ENCODE peak calls at places on chromosome 4, in ten cellular contexts. T is psoas muscle, P is GM10248, E is IMR-90, B is colonic mucosa, N is keratinocyte, S is bronchial epithelial cell, Y is heart right ventricle, J is HFFc6, X is choroid plexus epithelial cell. R is an unnamed sample.

GRCh38 chr4:122978109-122978508 is 55.7 kb upstream of the NUDT6 start:
- DNase-seq in Y (no peak), X (no peak), B (no peak), P (no peak), S (no peak), N (no peak), J (no peak), E (no peak), T (no peak), R (no peak)

GRCh38 chr4:85107553-85107952 is 141.1 kb upstream of the WDFY3 start:
- DNase-seq in T (no peak), J (no peak), S (peak), X (no peak), Y (no peak), B (no peak), N (no peak), P (no peak), E (no peak), R (no peak)

GRCh38 chr4:242121-242848 is 63.0 kb downstream of the ZNF732 start:
- DNase-seq in Y (peak), X (peak), J (peak), T (peak), B (peak), N (no peak), P (peak), S (peak), E (peak), R (no peak)

GRCh38 chr4:85210353-85210752 is 243.9 kb upstream of the WDFY3 start:
- DNase-seq in P (no peak), X (no peak), J (peak), E (no peak), N (peak), B (no peak), T (no peak), S (peak), Y (no peak), R (no peak)

GRCh38 chr4:15944895-15945294 is 6.4 kb upstream of the FGFBP1 start:
- DNase-seq in T (no peak), S (no peak), B (no peak), N (no peak), P (no peak), J (no peak), E (no peak), X (no peak), Y (no peak), R (no peak)

GRCh38 chr4:33381806-33382205 is 2661.6 kb downstream of the PCDH7 start:
- DNase-seq in J (no peak), E (no peak), S (peak), N (no peak), T (no peak), B (no peak), P (no peak), Y (no peak), X (no peak), R (no peak)

GRCh38 chr4:7347981-7348380 is 86.7 kb downstream of the PSAPL1 start:
- DNase-seq in P (no peak), E (peak), X (peak), N (no peak), J (peak), Y (no peak), S (no peak), T (no peak), B (no peak), R (no peak)

GRCh38 chr4:123995939-123996338 is 599.3 kb downstream of the SPRY1 start:
- DNase-seq in N (no peak), P (no peak), Y (no peak), X (peak), S (peak), B (no peak), E (peak), J (peak), T (no peak), R (no peak)

GRCh38 chr4:98006060-98006459 is 137.2 kb downstream of the STPG2 start:
- DNase-seq in N (no peak), E (no peak), B (no peak), X (no peak), P (no peak), T (no peak), J (no peak), Y (no peak), S (peak), R (no peak)

GRCh38 chr4:185672151-185672550 is 136.8 kb upstream of the PDLIM3 start:
- DNase-seq in Y (no peak), N (no peak), P (no peak), E (no peak), J (no peak), T (no peak), X (no peak), S (no peak), B (no peak), R (no peak)

GRCh38 chr4:85398276-85398675 is 76.7 kb upstream of the ARHGAP24 start:
- DNase-seq in J (peak), B (no peak), T (no peak), E (no peak), S (no peak), N (no peak), P (no peak), X (peak), Y (peak), R (no peak)

GRCh38 chr4:110296892-110297291 is 98.5 kb upstream of the ELOVL6 start:
- DNase-seq in N (no peak), S (peak), B (no peak), J (no peak), E (no peak), Y (no peak), T (no peak), P (peak), X (no peak), R (no peak)

GRCh38 chr4:66926687-66927086 is 618.6 kb downstream of the CENPC start:
- DNase-seq in J (no peak), P (no peak), B (no peak), N (no peak), T (no peak), X (no peak), E (no peak), S (no peak), Y (no peak), R (no peak)

GRCh38 chr4:48490012-48490679 is at the start of gene ZAR1:
- DNase-seq in T (peak), P (no peak), J (no peak), S (no peak), Y (no peak), E (no peak), B (no peak), X (no peak), N (no peak), R (no peak)

GRCh38 chr4:146647615-146648383 is 9.1 kb downstream of the POU4F2 start:
- DNase-seq in N (no peak), S (no peak), Y (no peak), E (no peak), J (no peak), B (no peak), X (no peak), T (no peak), P (no peak), R (no peak)

GRCh38 chr4:54879576-54879975 is 221.8 kb downstream of the KIT start:
- DNase-seq in E (peak), S (no peak), Y (no peak), B (no peak), P (no peak), N (no peak), T (no peak), X (peak), J (peak), R (no peak)

GRCh38 chr4:17544205-17544604 is 29.2 kb downstream of the CLRN2 start:
- DNase-seq in J (peak), P (no peak), N (no peak), X (no peak), Y (no peak), T (no peak), B (no peak), E (no peak), S (peak), R (no peak)

GRCh38 chr4:90660672-90661071 is 533.5 kb downstream of the CCSER1 start:
- DNase-seq in S (no peak), B (no peak), X (no peak), N (no peak), E (no peak), T (no peak), P (no peak), J (no peak), Y (no peak), R (no peak)

GRCh38 chr4:165974647-165975335 is 101.8 kb downstream of the TLL1 start:
- DNase-seq in X (no peak), S (peak), T (no peak), E (no peak), Y (no peak), N (no peak), J (no peak), B (no peak), P (no peak), R (no peak)

GRCh38 chr4:6355052-6355451 is 85.4 kb downstream of the WFS1 start:
- DNase-seq in Y (no peak), X (no peak), N (no peak), B (no peak), S (no peak), J (no peak), T (no peak), E (no peak), P (no peak), R (no peak)

GRCh38 chr4:54276633-54277426 is 47.7 kb downstream of the PDGFRA start:
- DNase-seq in Y (no peak), S (peak), B (no peak), P (no peak), N (no peak), T (no peak), J (no peak), E (no peak), X (no peak), R (no peak)

GRCh38 chr4:139651282-139652194 is 14.1 kb upstream of the MGST2 start:
- DNase-seq in P (peak), S (peak), Y (peak), B (peak), N (no peak), E (peak), T (peak), J (peak), X (peak), R (peak)

GRCh38 chr4:169205146-169205806 is 65.5 kb downstream of the SH3RF1 start:
- DNase-seq in Y (no peak), J (no peak), B (no peak), S (no peak), T (no peak), N (no peak), X (no peak), E (no peak), P (no peak), R (no peak)

GRCh38 chr4:42296196-42296595 is 101.1 kb upstream of the SHISA3 start:
- DNase-seq in B (no peak), P (no peak), X (no peak), S (no peak), N (no peak), Y (no peak), E (no peak), T (no peak), J (no peak), R (no peak)

GRCh38 chr4:41957634-41958033 is 22.4 kb downstream of the TMEM33 start:
- DNase-seq in B (no peak), S (peak), T (no peak), X (peak), J (no peak), P (peak), Y (no peak), N (no peak), E (peak), R (no peak)

GRCh38 chr4:111943796-111944203 is 201.5 kb upstream of the FAM241A start:
- DNase-seq in X (peak), J (peak), Y (no peak), N (no peak), T (no peak), B (peak), P (peak), S (peak), E (no peak), R (no peak)
- TF ChIP-seq CTCF in X (peak), J (peak), Y (peak), N (peak), T (no peak), B (peak), P (peak), S (peak), E (peak), R (peak)

DNA sequence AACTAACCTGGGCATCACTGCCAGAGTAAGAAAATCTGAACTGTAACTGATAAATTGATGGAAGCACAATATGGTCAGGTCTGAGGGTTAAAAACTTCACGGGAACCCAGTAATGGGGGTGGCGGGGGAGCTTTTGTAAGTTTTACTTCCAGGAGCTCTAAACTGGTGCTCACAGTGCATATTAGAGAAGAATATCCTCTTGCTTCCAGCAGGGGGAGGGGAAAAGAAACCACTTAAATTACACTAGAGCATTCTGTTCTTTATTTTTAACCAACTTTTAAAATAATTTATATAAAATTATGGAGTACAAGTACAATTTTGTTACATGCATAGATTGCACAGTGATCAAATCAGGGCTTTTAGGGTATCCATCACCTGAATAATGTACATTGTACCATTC is 33.7 kb downstream of the WDR17 start:
- DNase-seq in X (peak), J (no peak), P (no peak), E (peak), N (no peak), B (no peak), S (no peak), T (no peak), Y (no peak), R (no peak)
- TF ChIP-seq CTCF in X (peak), J (peak), P (no peak), E (peak), N (no peak), B (no peak), S (no peak), T (no peak), Y (no peak), R (peak)

DNA sequence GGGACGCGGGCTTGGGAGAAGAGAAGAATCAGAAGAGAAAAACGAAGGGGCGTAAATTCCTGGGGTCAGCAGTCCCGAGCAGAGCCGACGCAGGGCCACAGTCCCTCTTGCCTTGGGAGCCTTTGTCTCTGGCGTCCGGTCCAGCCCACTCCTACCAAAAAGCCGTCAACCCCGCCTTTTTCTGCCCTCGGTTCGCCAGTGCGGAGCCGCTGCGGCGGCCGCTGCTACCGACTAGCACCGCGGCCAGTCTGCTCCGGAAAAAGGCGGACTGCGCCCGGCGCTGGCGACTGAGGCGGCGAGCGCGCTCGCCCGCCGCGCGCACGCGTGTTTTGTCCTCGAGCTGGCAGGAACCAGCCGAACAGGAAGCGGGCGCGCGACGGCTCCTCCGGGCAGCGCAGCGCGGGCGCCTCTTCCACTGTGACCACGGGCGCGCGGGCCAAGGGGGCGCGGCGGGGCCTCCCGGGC is 502 bp downstream of the HNRNPDL start:
- DNase-seq in N (no peak), Y (no peak), J (peak), X (peak), T (no peak), S (peak), B (peak), E (no peak), P (no peak), R (no peak)
- TF ChIP-seq CTCF in N (no peak), Y (peak), J (peak), X (no peak), T (no peak), S (no peak), B (no peak), E (no peak), P (no peak), R (peak)

GRCh38 chr4:177097291-177097690 is 212.4 kb upstream of the NEIL3 start:
- DNase-seq in X (no peak), B (no peak), Y (no peak), N (no peak), P (no peak), J (no peak), T (no peak), E (no peak), S (no peak), R (no peak)

GRCh38 chr4:177105526-177105925 is 204.1 kb upstream of the NEIL3 start:
- DNase-seq in J (peak), B (no peak), P (no peak), T (no peak), N (no peak), Y (no peak), X (no peak), E (no peak), S (no peak), R (no peak)

GRCh38 chr4:177100307-177100706 is 209.4 kb upstream of the NEIL3 start:
- DNase-seq in P (no peak), N (no peak), B (no peak), J (no peak), Y (no peak), T (no peak), S (no peak), E (no peak), X (no peak), R (no peak)
- TF ChIP-seq CTCF in P (no peak), N (no peak), B (no peak), J (no peak), Y (no peak), T (no peak), S (no peak), E (no peak), X (peak), R (peak)

GRCh38 chr4:62644372-62644771 is 1444.2 kb downstream of the ADGRL3 start:
- DNase-seq in N (no peak), T (no peak), Y (peak), E (no peak), P (no peak), J (no peak), X (peak), S (peak), B (no peak), R (no peak)
- TF ChIP-seq CTCF in N (peak), T (peak), Y (peak), E (no peak), P (no peak), J (no peak), X (no peak), S (peak), B (no peak), R (peak)

DNA sequence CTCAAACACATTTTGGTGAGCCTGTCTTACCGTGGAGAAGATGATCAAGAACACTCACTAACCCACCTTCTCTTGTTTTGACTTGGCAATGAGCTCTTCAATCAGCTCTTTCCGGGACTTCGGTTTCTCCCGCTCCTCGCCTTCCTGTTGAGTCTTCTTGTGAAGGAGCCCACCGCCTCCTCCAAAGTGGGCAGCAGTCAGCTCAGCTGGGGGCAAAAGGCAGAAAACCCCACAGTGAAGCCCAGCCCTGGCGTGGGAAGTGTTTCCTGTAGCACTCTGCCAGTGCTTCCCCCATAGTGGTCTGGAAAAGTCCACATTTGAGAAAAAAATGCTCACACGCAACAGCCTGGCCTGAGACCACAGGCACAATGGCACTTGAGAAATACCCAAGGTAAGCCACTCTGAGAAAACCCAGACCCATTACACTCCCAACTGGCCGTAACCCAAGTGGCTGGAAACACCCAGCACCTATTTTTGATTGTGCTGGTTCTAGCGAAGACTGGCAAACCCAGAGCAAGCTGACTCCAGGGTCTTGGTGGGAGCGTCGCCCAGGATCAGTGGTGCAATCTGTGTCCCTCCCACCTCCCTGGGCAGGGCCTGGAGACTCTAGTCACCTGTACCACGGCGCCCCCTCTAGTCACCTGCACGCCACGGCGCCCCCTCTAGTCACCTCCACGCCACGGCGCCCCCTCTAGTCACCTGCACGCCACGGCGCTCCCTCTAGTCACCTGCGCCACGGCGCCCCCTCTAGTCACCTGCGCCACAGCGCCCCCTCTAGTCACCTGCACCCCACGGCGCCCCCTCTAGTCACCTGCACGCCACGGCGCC is 8.6 kb downstream of the NOP14 start:
- DNase-seq in S (no peak), X (no peak), N (no peak), Y (no peak), E (no peak), J (no peak), P (peak), T (no peak), B (peak), R (no peak)
- TF ChIP-seq CTCF in S (no peak), X (no peak), N (peak), Y (no peak), E (peak), J (no peak), P (peak), T (no peak), B (peak), R (peak)

GRCh38 chr4:113776016-113776415 is 14.5 kb upstream of the CAMK2D start:
- DNase-seq in J (no peak), N (no peak), Y (no peak), S (no peak), P (no peak), T (no peak), X (no peak), E (no peak), B (no peak), R (no peak)

GRCh38 chr4:113783289-113783688 is 21.8 kb upstream of the CAMK2D start:
- DNase-seq in Y (no peak), P (no peak), E (no peak), J (no peak), S (peak), B (no peak), T (no peak), X (no peak), N (no peak), R (no peak)

GRCh38 chr4:113784497-113785254 is 23.1 kb upstream of the CAMK2D start:
- DNase-seq in P (no peak), T (no peak), E (peak), X (peak), B (no peak), N (peak), S (peak), J (peak), Y (no peak), R (no peak)

GRCh38 chr4:113776679-113777078 is 15.1 kb upstream of the CAMK2D start:
- DNase-seq in J (no peak), P (no peak), E (no peak), X (no peak), T (no peak), B (no peak), S (no peak), N (no peak), Y (no peak), R (no peak)

GRCh38 chr4:113781439-113782040 is 20.0 kb upstream of the CAMK2D start:
- DNase-seq in E (peak), X (peak), T (no peak), N (no peak), J (no peak), S (peak), B (no peak), Y (no peak), P (peak), R (no peak)
- TF ChIP-seq CTCF in E (peak), X (peak), T (peak), N (peak), J (peak), S (peak), B (peak), Y (peak), P (peak), R (peak)

R was measured in type B pancreatic cell.